ENCODE peak calls at places on chromosome 16, in seven cellular contexts. T, G, J, D, N, I and M are unnamed samples.

GRCh38 chr16:71358464-71359031 is at the start of gene CALB2:
- DNase-seq in G (peak; percentile 52), I (peak; percentile 76), T (peak; percentile 65), J (peak; percentile 65), D (peak; percentile 43), N (peak; percentile 46), M (peak; percentile 64)

GRCh38 chr16:20611975-20612471 is 35.9 kb upstream of the ACSM2B start:
- DNase-seq in N (no peak), D (no peak), I (no peak), T (no peak), G (no peak), J (peak; percentile 80), M (peak; percentile 10)

GRCh38 chr16:81937305-81938038 is 73.8 kb downstream of the SDR42E1 start:
- DNase-seq in G (peak; percentile 32), N (no peak), I (no peak), T (no peak), J (peak; percentile 16), D (no peak), M (peak; percentile 65)

GRCh38 chr16:85757341-85757822 is 6.5 kb upstream of the C16orf74 start:
- DNase-seq in G (peak; percentile 74), N (no peak), D (peak; percentile 89), T (no peak), J (no peak), I (no peak), M (peak; percentile 59)

GRCh38 chr16:77974883-77975282 is 47.5 kb upstream of the CLEC3A start:
- DNase-seq in T (no peak), D (no peak), N (no peak), J (no peak), I (no peak), G (peak; percentile 8), M (no peak)

GRCh38 chr16:82639666-82640336 is 13.0 kb downstream of the CDH13 start:
- DNase-seq in I (peak; percentile 61), D (peak; percentile 60), J (peak; percentile 57), G (peak; percentile 80), N (no peak), T (peak; percentile 33), M (peak; percentile 71)

GRCh38 chr16:81505011-81505660 is 60.5 kb downstream of the CMIP start:
- DNase-seq in G (no peak), J (no peak), T (no peak), D (no peak), N (peak; percentile 46), I (peak; percentile 97), M (no peak)

GRCh38 chr16:11038777-11039176 is 94.4 kb downstream of the CLEC16A start:
- DNase-seq in G (no peak), I (no peak), J (no peak), N (no peak), T (no peak), D (no peak), M (no peak)

GRCh38 chr16:57191056-57191536 is 5.0 kb downstream of the RSPRY1 start:
- DNase-seq in N (no peak), G (peak; percentile 86), D (peak; percentile 60), J (no peak), T (no peak), I (no peak), M (no peak)

GRCh38 chr16:87926246-87927194 is 9.8 kb downstream of the CA5A start:
- DNase-seq in D (no peak), J (no peak), I (no peak), T (no peak), N (no peak), G (no peak), M (no peak)

GRCh38 chr16:23836404-23837291 is 865 bp downstream of the PRKCB start:
- DNase-seq in G (no peak), N (no peak), D (no peak), T (peak; percentile 71), I (peak; percentile 71), J (peak; percentile 19), M (no peak)

GRCh38 chr16:12131755-12132154 is 155.2 kb downstream of the SNX29 start:
- DNase-seq in G (no peak), N (no peak), D (no peak), J (no peak), I (no peak), T (no peak), M (no peak)

GRCh38 chr16:77856455-77857138 is 68.2 kb downstream of the VAT1L start:
- DNase-seq in T (no peak), I (no peak), G (no peak), J (no peak), D (no peak), N (no peak), M (no peak)

GRCh38 chr16:12881771-12882170 is 19.6 kb upstream of the SHISA9 start:
- DNase-seq in G (no peak), T (no peak), N (no peak), J (no peak), D (no peak), I (no peak), M (no peak)

GRCh38 chr16:4681471-4682083 is 11.8 kb upstream of the NUDT16L1 start:
- DNase-seq in J (no peak), N (no peak), I (no peak), G (no peak), T (no peak), D (no peak), M (no peak)

GRCh38 chr16:54937673-54938350 is 7.1 kb downstream of the IRX5 start:
- DNase-seq in D (no peak), G (no peak), T (no peak), I (no peak), N (no peak), J (no peak), M (no peak)

GRCh38 chr16:88453621-88454314 is 688 bp downstream of the ZFPM1 start:
- DNase-seq in T (peak; percentile 42), G (peak; percentile 31), J (no peak), I (peak; percentile 43), D (no peak), N (no peak), M (no peak)

GRCh38 chr16:84177740-84178070 is 9.2 kb downstream of the TAF1C start:
- DNase-seq in T (no peak), J (no peak), G (peak; percentile 46), I (no peak), D (peak; percentile 16), N (no peak), M (peak; percentile 39)

GRCh38 chr16:75555213-75555706 is 792 bp downstream of the TMEM231 start:
- DNase-seq in D (peak; percentile 86), J (peak; percentile 84), G (peak; percentile 91), I (peak; percentile 95), N (peak; percentile 74), T (no peak), M (peak; percentile 92)

GRCh38 chr16:75555707-75556512 is at the start of gene TMEM231:
- DNase-seq in T (peak; percentile 98), N (peak; percentile 96), I (peak; percentile 97), G (peak; percentile 95), D (peak; percentile 94), J (peak; percentile 99), M (peak; percentile 93)

GRCh38 chr16:75552951-75553350 is 3.1 kb downstream of the TMEM231 start:
- DNase-seq in T (no peak), I (no peak), N (no peak), G (no peak), D (no peak), J (no peak), M (no peak)

GRCh38 chr16:75546293-75546692 is 9.8 kb downstream of the TMEM231 start:
- DNase-seq in I (no peak), N (no peak), G (no peak), T (no peak), J (no peak), D (no peak), M (no peak)

GRCh38 chr16:75550211-75550662 is 5.8 kb downstream of the TMEM231 start:
- DNase-seq in N (peak; percentile 74), T (no peak), G (peak; percentile 91), J (no peak), D (peak; percentile 53), I (no peak), M (peak; percentile 43)
- TF ChIP-seq CTCF in N (no peak), T (no peak), G (peak; percentile 92), J (peak; percentile 67), D (peak; percentile 72), I (peak; percentile 55), M (peak; percentile 58)

GRCh38 chr16:68332411-68333121 is 21.7 kb downstream of the PRMT7 start:
- DNase-seq in G (peak; percentile 90), D (peak; percentile 62), I (no peak), J (no peak), N (no peak), T (no peak), M (peak; percentile 64)
- H3K4me3 ChIP-seq in G (no peak overlapping the region), D (no peak overlapping the region), I (no peak overlapping the region), J (no peak overlapping the region), N (no peak overlapping the region), T (no peak overlapping the region), M (no peak overlapping the region)

GRCh38 chr16:62213763-62214162 is 177.5 kb upstream of the CDH8 start:
- DNase-seq in J (no peak), D (no peak), I (no peak), G (no peak), T (no peak), N (no peak), M (no peak)
- TF ChIP-seq CTCF in J (no peak), D (no peak), I (no peak), G (no peak), T (no peak), N (no peak), M (no peak)

DNA sequence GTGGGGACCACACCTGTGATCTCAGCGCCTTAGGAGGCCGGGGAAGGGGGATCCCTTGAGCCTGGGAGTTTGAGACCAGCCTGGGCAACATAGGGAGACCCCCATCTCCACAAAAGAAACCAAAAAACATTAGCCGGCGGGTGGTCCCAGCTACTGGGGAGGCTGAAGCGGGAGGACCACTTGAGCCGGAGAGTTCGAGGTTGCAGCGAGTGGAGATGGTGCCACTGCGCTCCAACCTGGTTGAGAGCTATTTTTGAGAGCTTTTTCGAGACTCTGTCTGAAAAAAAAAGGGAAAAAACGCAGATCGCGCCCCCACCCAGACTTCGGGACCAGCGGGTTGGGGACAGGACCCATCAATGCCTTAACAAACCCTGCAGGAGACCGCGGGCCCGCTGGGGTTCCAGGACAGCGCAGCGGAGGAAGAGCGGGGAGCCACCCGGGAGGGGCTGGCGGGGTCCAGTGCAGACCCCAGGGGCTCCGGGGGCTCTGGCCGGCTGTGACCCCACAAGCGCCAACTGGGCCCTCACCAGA is 762 bp upstream of the BAIAP3 start:
- DNase-seq in D (no peak), G (no peak), T (no peak), J (no peak), N (no peak), I (no peak), M (no peak)
- H3K4me3 ChIP-seq in D (no peak overlapping the region), G (no peak overlapping the region), T (no peak overlapping the region), J (peak overlapping the region; percentile 68), N (peak overlapping the region; percentile 37), I (peak overlapping the region; percentile 51), M (no peak overlapping the region)

GRCh38 chr16:66171578-66171977 is 194.9 kb upstream of the CDH5 start:
- DNase-seq in T (no peak), N (no peak), G (no peak), J (no peak), I (no peak), D (no peak), M (no peak)
- TF ChIP-seq CTCF in T (no peak), N (no peak), G (no peak), J (no peak), I (no peak), D (no peak), M (no peak)

GRCh38 chr16:51290410-51290809 is 139.3 kb upstream of the SALL1 start:
- DNase-seq in G (no peak), D (no peak), J (no peak), T (no peak), I (no peak), N (no peak), M (no peak)
- H3K4me3 ChIP-seq in G (no peak overlapping the region), D (no peak overlapping the region), J (no peak overlapping the region), T (no peak overlapping the region), I (no peak overlapping the region), N (no peak overlapping the region), M (no peak overlapping the region)